ENCODE peak calls at places on chromosomes 11 and 22, in eight cellular contexts. L is NCI-H2029; P is tibial artery; B is cardiac septum; Z is EH; Q is kidney; I is activated naive CD8-positive, alpha-beta T cell treated with anti-CD3 and anti-CD28 coated beads, Interleukin-2, amount 10 ng/mL, durations not matched to agents 7 days and 5 days; J is ACHN. F is an unnamed sample.
A peak's percentile ranks its signal among the peaks of the same experiment; 100 is the strongest.

GRCh38 chr11:18280438-18281046 is 14.5 kb downstream of the SAA1 start:
- DNase-seq in L (no peak), P (no peak), B (no peak), Z (no peak), Q (no peak), I (no peak), J (no peak), F (no peak)

GRCh38 chr11:114265084-114265878 is 30.9 kb upstream of the NNMT start:
- DNase-seq in L (no peak), P (no peak), B (no peak), Z (no peak), Q (no peak), I (no peak), J (no peak), F (peak; percentile 40)

GRCh38 chr22:49107561-49107960 is 720.1 kb downstream of the BRD1 start:
- DNase-seq in L (no peak), P (no peak), B (peak; percentile 33), Z (no peak), Q (peak; percentile 32), I (no peak), J (no peak), F (no peak)

GRCh38 chr11:30107899-30108298 is 91.1 kb upstream of the KCNA4 start:
- DNase-seq in L (no peak), P (no peak), B (no peak), Z (peak; percentile 16), Q (no peak), I (no peak), J (peak; percentile 66), F (no peak)

GRCh38 chr22:45968003-45968650 is 8.8 kb downstream of the WNT7B start:
- DNase-seq in L (no peak), P (no peak), B (no peak), Z (peak; percentile 37), Q (no peak), I (no peak), J (no peak), F (no peak)

GRCh38 chr11:115682901-115683300 is 178.7 kb upstream of the CADM1 start:
- DNase-seq in L (no peak), P (no peak), B (no peak), Z (peak; percentile 36), Q (no peak), I (no peak), J (no peak), F (no peak)

GRCh38 chr11:121891134-121891533 is 224.9 kb downstream of the BLID start:
- DNase-seq in L (no peak), P (no peak), B (no peak), Z (no peak), Q (no peak), I (no peak), J (no peak), F (no peak)

GRCh38 chr22:50184004-50184461 is 1.7 kb upstream of the TRABD start:
- DNase-seq in L (no peak), P (peak; percentile 68), B (peak; percentile 86), Z (peak; percentile 80), Q (peak; percentile 93), I (no peak), J (peak; percentile 35), F (no peak)

GRCh38 chr22:28791841-28792490 is 8.4 kb downstream of the XBP1 start:
- DNase-seq in L (no peak), P (no peak), B (no peak), Z (no peak), Q (no peak), I (no peak), J (no peak), F (no peak)

GRCh38 chr22:35592418-35592967 is 24.6 kb downstream of the MB start:
- DNase-seq in L (no peak), P (no peak), B (no peak), Z (peak; percentile 39), Q (no peak), I (no peak), J (no peak), F (no peak)

GRCh38 chr11:62752177-62752785 is 1.7 kb downstream of the ZBTB3 start:
- DNase-seq in L (no peak), P (no peak), B (no peak), Z (no peak), Q (peak; percentile 70), I (no peak), J (no peak), F (no peak)

GRCh38 chr11:108122166-108122628 is 830 bp downstream of the ACAT1 start:
- DNase-seq in L (no peak), P (no peak), B (no peak), Z (peak; percentile 33), Q (no peak), I (no peak), J (no peak), F (no peak)

GRCh38 chr11:131838016-131838415 is 467.6 kb downstream of the NTM start:
- DNase-seq in L (no peak), P (no peak), B (no peak), Z (no peak), Q (no peak), I (no peak), J (no peak), F (no peak)

GRCh38 chr11:44097821-44098220 is 2.3 kb downstream of the EXT2 start:
- DNase-seq in L (no peak), P (no peak), B (no peak), Z (no peak), Q (no peak), I (no peak), J (no peak), F (no peak)

GRCh38 chr22:45828836-45829235 is 148.1 kb downstream of the WNT7B start:
- DNase-seq in L (no peak), P (no peak), B (no peak), Z (peak; percentile 31), Q (no peak), I (no peak), J (no peak), F (no peak)

F was measured in coronary artery.